ENCODE peak calls at places on chromosomes 3 and 15, in eight cellular contexts. H is A549, W is H1, D is HepG2, E is HCT116, N is GM12878, Z is K562, I is SK-N-SH. U is an unnamed sample.

GRCh38 chr15:80251505-80252280 is at the start of gene CTXND1:
- DNase-seq in H (no peak), W (no peak), D (no peak), E (no peak), N (no peak), Z (no peak), I (peak), U (no peak)

GRCh38 chr3:141051641-141052569 is 758 bp downstream of the SPSB4 start:
- DNase-seq in H (peak), W (no peak), D (no peak), E (no peak), N (no peak), Z (no peak), I (peak), U (no peak)

GRCh38 chr15:75454471-75455418 is 3.3 kb upstream of the SIN3A start:
- DNase-seq in H (no peak), W (no peak), D (no peak), E (peak), N (no peak), Z (peak), I (peak), U (peak)

GRCh38 chr15:99916668-99917223 is 183.5 kb upstream of the LYSMD4 start:
- DNase-seq in H (no peak), W (no peak), D (no peak), E (no peak), N (no peak), Z (no peak), I (no peak), U (peak)

GRCh38 chr15:25525741-25526140 is 86.9 kb upstream of the UBE3A start:
- DNase-seq in H (no peak), W (no peak), D (no peak), E (no peak), N (no peak), Z (no peak), I (no peak), U (no peak)

GRCh38 chr15:88804257-88804656 is 1.0 kb downstream of the ACAN start:
- DNase-seq in H (no peak), W (no peak), D (no peak), E (no peak), N (no peak), Z (no peak), I (no peak), U (no peak)

GRCh38 chr3:30689202-30689641 is 82.8 kb downstream of the TGFBR2 start:
- DNase-seq in H (peak), W (no peak), D (no peak), E (peak), N (no peak), Z (no peak), I (peak), U (no peak)

GRCh38 chr3:41141431-41142164 is 57.7 kb upstream of the CTNNB1 start:
- DNase-seq in H (no peak), W (no peak), D (no peak), E (no peak), N (no peak), Z (no peak), I (no peak), U (no peak)

GRCh38 chr15:74988007-74988800 is 7.2 kb upstream of the SCAMP5 start:
- DNase-seq in H (peak), W (no peak), D (peak), E (peak), N (no peak), Z (peak), I (peak), U (peak)

GRCh38 chr15:74390552-74391288 is 23.3 kb upstream of the CYP11A1 start:
- DNase-seq in H (no peak), W (no peak), D (no peak), E (no peak), N (no peak), Z (peak), I (no peak), U (peak)

GRCh38 chr15:80059786-80060489 is 462 bp downstream of the ZFAND6 start:
- DNase-seq in H (peak), W (peak), D (peak), E (peak), N (no peak), Z (peak), I (peak), U (peak)

GRCh38 chr3:71478568-71478967 is 105.0 kb downstream of the FOXP1 start:
- DNase-seq in H (no peak), W (no peak), D (no peak), E (no peak), N (no peak), Z (no peak), I (no peak), U (no peak)

GRCh38 chr3:95460274-95460673 is 1354.1 kb upstream of the EPHA6 start:
- DNase-seq in H (no peak), W (no peak), D (no peak), E (no peak), N (no peak), Z (no peak), I (peak), U (no peak)

GRCh38 chr3:29932662-29933316 is 651.9 kb downstream of the RBMS3 start:
- DNase-seq in H (no peak), W (no peak), D (no peak), E (no peak), N (no peak), Z (no peak), I (no peak), U (no peak)

GRCh38 chr3:8575364-8576104 is 69.1 kb downstream of the SSUH2 start:
- DNase-seq in H (no peak), W (no peak), D (no peak), E (no peak), N (no peak), Z (no peak), I (no peak), U (no peak)

GRCh38 chr15:94206463-94207167 is 24.7 kb upstream of the MCTP2 start:
- DNase-seq in H (no peak), W (no peak), D (no peak), E (no peak), N (no peak), Z (no peak), I (no peak), U (peak)

GRCh38 chr3:26931891-26932290 is 309.3 kb downstream of the LRRC3B start:
- DNase-seq in H (no peak), W (no peak), D (no peak), E (no peak), N (no peak), Z (no peak), I (no peak), U (no peak)

GRCh38 chr3:173865900-173866498 is 468.5 kb downstream of the NLGN1 start:
- DNase-seq in H (no peak), W (no peak), D (no peak), E (no peak), N (no peak), Z (no peak), I (no peak), U (no peak)

GRCh38 chr15:95365615-95366107 is 964.8 kb upstream of the NR2F2 start:
- DNase-seq in H (no peak), W (no peak), D (no peak), E (no peak), N (no peak), Z (peak), I (no peak), U (peak)

GRCh38 chr3:45199837-45200648 is 26.0 kb downstream of the TMEM158 start:
- DNase-seq in H (peak), W (no peak), D (peak), E (peak), N (no peak), Z (no peak), I (no peak), U (no peak)

GRCh38 chr3:175716451-175716850 is 857.3 kb downstream of the NAALADL2 start:
- DNase-seq in H (no peak), W (no peak), D (no peak), E (no peak), N (no peak), Z (no peak), I (no peak), U (no peak)

GRCh38 chr3:25693238-25693637 is 28.5 kb upstream of the TOP2B start:
- DNase-seq in H (no peak), W (no peak), D (no peak), E (no peak), N (no peak), Z (no peak), I (no peak), U (no peak)

GRCh38 chr15:56496635-56497034 is 31.7 kb upstream of the MNS1 start:
- DNase-seq in H (peak), W (no peak), D (peak), E (peak), N (peak), Z (peak), I (peak), U (peak)

GRCh38 chr3:48945856-48946549 is 27.4 kb downstream of the ARIH2 start:
- DNase-seq in H (no peak), W (no peak), D (no peak), E (no peak), N (no peak), Z (no peak), I (no peak), U (no peak)

GRCh38 chr15:49860101-49860500 is 239.3 kb downstream of the DTWD1 start:
- DNase-seq in H (no peak), W (no peak), D (no peak), E (no peak), N (no peak), Z (no peak), I (no peak), U (no peak)

GRCh38 chr3:123481071-123481470 is 32.2 kb upstream of the ADCY5 start:
- DNase-seq in H (no peak), W (no peak), D (no peak), E (no peak), N (no peak), Z (no peak), I (no peak), U (no peak)

GRCh38 chr3:27914199-27914598 is 192.1 kb upstream of the EOMES start:
- DNase-seq in H (peak), W (no peak), D (peak), E (no peak), N (no peak), Z (no peak), I (peak), U (peak)

GRCh38 chr15:46732060-46732459 is 985.2 kb upstream of the SEMA6D start:
- DNase-seq in H (no peak), W (no peak), D (no peak), E (no peak), N (no peak), Z (no peak), I (no peak), U (no peak)

GRCh38 chr15:85141601-85142185 is 160.0 kb downstream of the PDE8A start:
- DNase-seq in H (no peak), W (no peak), D (no peak), E (no peak), N (no peak), Z (no peak), I (no peak), U (no peak)

GRCh38 chr3:146072824-146073223 is 88.2 kb downstream of the PLOD2 start:
- DNase-seq in H (no peak), W (no peak), D (no peak), E (no peak), N (no peak), Z (no peak), I (no peak), U (no peak)

GRCh38 chr3:113571360-113571759 is 39.0 kb downstream of the SIDT1 start:
- DNase-seq in H (no peak), W (no peak), D (no peak), E (no peak), N (no peak), Z (no peak), I (no peak), U (no peak)

GRCh38 chr15:57785039-57785438 is 78.5 kb downstream of the POLR2M start:
- DNase-seq in H (no peak), W (no peak), D (no peak), E (no peak), N (no peak), Z (no peak), I (no peak), U (no peak)

GRCh38 chr15:90291679-90292356 is 26.3 kb downstream of the NGRN start:
- DNase-seq in H (peak), W (no peak), D (peak), E (peak), N (no peak), Z (peak), I (peak), U (peak)

GRCh38 chr3:15280853-15281532 is 51.4 kb downstream of the SH3BP5 start:
- DNase-seq in H (no peak), W (no peak), D (peak), E (no peak), N (no peak), Z (no peak), I (no peak), U (no peak)

DNA sequence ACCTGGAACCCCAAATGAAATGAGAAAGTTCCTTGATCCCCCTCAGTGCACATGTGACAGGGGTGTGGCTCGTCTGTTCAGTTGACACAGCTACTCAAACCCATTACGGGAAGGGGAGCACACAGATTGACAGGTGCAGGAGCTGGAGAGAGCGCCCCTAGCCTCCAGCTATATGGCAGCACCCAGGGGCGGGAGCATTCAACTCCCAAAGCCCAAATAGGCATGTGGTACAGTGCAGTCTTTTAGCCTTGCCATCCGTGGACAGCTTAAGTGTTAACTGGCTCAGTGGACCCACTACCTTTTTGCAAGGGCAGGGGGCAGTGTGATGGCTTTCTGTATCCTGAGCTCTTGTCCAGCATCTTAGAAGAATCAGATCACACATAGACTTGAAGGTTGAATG is 1374.2 kb upstream of the ALCAM start:
- DNase-seq in H (peak), W (no peak), D (no peak), E (no peak), N (no peak), Z (no peak), I (no peak), U (peak)
- TF ChIP-seq CTCF in H (no peak), W (peak), D (peak), E (peak), N (no peak), Z (no peak), I (no peak), U (peak)

GRCh38 chr3:129280183-129280582 is 1.5 kb downstream of the HMCES start:
- DNase-seq in H (no peak), W (no peak), D (no peak), E (no peak), N (no peak), Z (no peak), I (no peak), U (no peak)

GRCh38 chr3:129278970-129279906 is 568 bp downstream of the HMCES start:
- DNase-seq in H (peak), W (peak), D (peak), E (peak), N (no peak), Z (peak), I (peak), U (peak)

GRCh38 chr3:129278439-129278969 is at the start of gene HMCES:
- DNase-seq in H (peak), W (peak), D (peak), E (peak), N (peak), Z (peak), I (peak), U (peak)

GRCh38 chr3:129282727-129283327 is 4.2 kb downstream of the HMCES start:
- DNase-seq in H (no peak), W (no peak), D (peak), E (no peak), N (peak), Z (no peak), I (no peak), U (peak)

DNA sequence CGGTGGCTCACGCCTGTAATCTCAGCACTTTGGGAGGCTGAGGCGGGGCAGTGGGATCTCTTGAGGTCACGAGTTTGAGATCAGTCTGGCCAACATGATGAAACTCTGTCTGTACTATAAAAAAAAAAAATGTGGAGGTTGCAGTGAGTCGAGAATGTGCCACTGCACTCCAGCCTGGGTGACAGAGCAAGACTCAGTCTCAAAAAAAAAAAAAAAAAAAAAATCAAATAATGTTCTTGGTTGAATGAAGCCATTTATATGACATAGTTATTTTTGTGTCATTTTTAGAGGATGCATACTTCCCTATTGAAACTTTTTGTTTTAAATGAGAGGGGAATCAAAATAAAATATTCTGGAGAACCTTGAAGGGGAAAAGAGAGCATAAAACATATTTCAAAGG is 3.1 kb downstream of the HMCES start:
- DNase-seq in H (no peak), W (no peak), D (no peak), E (no peak), N (no peak), Z (no peak), I (no peak), U (no peak)
- H3K4me3 ChIP-seq in H (no peak), W (no peak), D (no peak), E (no peak), N (no peak), Z (no peak), I (no peak), U (no peak)

GRCh38 chr3:143979813-143980212 is 8.2 kb downstream of the DIPK2A start:
- DNase-seq in H (no peak), W (no peak), D (no peak), E (no peak), N (no peak), Z (no peak), I (no peak), U (no peak)
- TF ChIP-seq MAX in H (no peak), W (no peak), D (no peak), E (no peak), N (no peak), Z (no peak), I (no peak), U (no peak)

GRCh38 chr3:131705558-131706051 is 202.8 kb upstream of the MRPL3 start:
- DNase-seq in H (peak), W (no peak), D (no peak), E (no peak), N (no peak), Z (no peak), I (no peak), U (no peak)
- TF ChIP-seq CTCF in H (no peak), W (no peak), D (no peak), E (no peak), N (no peak), Z (no peak), I (no peak), U (no peak)

DNA sequence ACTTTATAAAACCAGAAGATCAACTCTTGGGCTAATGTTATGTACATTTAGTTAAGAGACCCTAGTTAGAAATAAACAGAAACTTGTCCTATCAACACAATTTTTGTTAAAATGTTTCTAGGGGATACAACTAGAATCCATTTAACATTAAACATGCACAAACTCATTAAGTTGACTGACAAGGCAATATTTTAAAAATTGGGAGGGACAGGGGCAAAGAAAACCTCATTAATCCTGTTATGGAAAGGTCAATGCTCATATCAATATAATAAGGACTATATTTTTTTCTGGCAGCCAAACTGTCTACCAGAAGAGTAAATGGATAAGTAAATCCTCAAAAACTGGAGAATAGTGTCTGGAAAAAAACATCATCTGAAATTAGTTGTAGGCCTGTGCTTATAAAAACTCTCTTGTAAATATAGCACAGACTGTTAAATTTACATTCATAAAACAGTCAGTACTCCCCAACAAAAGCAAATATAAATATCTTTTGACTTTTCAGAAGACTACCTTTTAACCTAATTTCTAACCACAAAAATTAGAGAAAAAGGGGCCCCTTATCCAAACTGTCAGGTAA is 4.4 kb downstream of the TRA2B start:
- DNase-seq in H (no peak), W (no peak), D (no peak), E (no peak), N (no peak), Z (no peak), I (no peak), U (no peak)
- H3K4me3 ChIP-seq in H (peak), W (peak), D (peak), E (no peak), N (peak), Z (peak), I (peak), U (peak)